ENCODE peak calls at places on chromosomes 11 and 22, in ten cellular contexts. I is heart left ventricle; H is T-helper 2 cell; R is neural crest cell; U is left colon; P is HFF-Myc; N is A172; T is activated CD4-positive, CD25-positive, alpha-beta regulatory T cell; Z is activated T-cell treated with anti-CD3 and anti-CD28 coated beads for 1 hour; X is memory B cell. J is an unnamed sample.

GRCh38 chr22:48957311-48957986 is 870.2 kb downstream of the BRD1 start:
- DNase-seq in I (no peak), H (no peak), R (no peak), U (no peak), P (no peak), N (no peak), T (no peak), Z (no peak), X (peak), J (no peak)

GRCh38 chr11:91947215-91947614 is 277.4 kb upstream of the FAT3 start:
- DNase-seq in I (no peak), H (no peak), R (no peak), U (no peak), P (no peak), N (peak), T (no peak), Z (no peak), X (no peak), J (peak)

GRCh38 chr22:37726240-37726887 is 29.5 kb downstream of the TRIOBP start:
- DNase-seq in I (no peak), H (peak), R (no peak), U (no peak), P (no peak), N (no peak), T (no peak), Z (no peak), X (no peak), J (no peak)

GRCh38 chr22:45185718-45186511 is 22.2 kb downstream of the NUP50 start:
- DNase-seq in I (no peak), H (peak), R (no peak), U (no peak), P (no peak), N (peak), T (no peak), Z (no peak), X (no peak), J (no peak)

GRCh38 chr11:30758012-30758411 is 171.9 kb upstream of the MPPED2 start:
- DNase-seq in I (no peak), H (no peak), R (no peak), U (no peak), P (no peak), N (peak), T (no peak), Z (no peak), X (no peak), J (no peak)

GRCh38 chr11:12189543-12190235 is 79.3 kb downstream of the MICAL2 start:
- DNase-seq in I (no peak), H (peak), R (no peak), U (no peak), P (no peak), N (no peak), T (no peak), Z (peak), X (no peak), J (peak)

GRCh38 chr11:2215561-2216399 is 44.2 kb upstream of the TH start:
- DNase-seq in I (no peak), H (no peak), R (no peak), U (peak), P (no peak), N (no peak), T (no peak), Z (no peak), X (no peak), J (no peak)

GRCh38 chr11:117290809-117291396 is at the start of gene BACE1-AS:
- DNase-seq in I (no peak), H (no peak), R (no peak), U (no peak), P (no peak), N (no peak), T (no peak), Z (no peak), X (no peak), J (no peak)

GRCh38 chr11:68398870-68399865 is 61.4 kb upstream of the PPP6R3 start:
- DNase-seq in I (peak), H (no peak), R (no peak), U (peak), P (peak), N (no peak), T (no peak), Z (no peak), X (no peak), J (no peak)

GRCh38 chr11:36008576-36008975 is 64.7 kb downstream of the LDLRAD3 start:
- DNase-seq in I (no peak), H (no peak), R (no peak), U (no peak), P (no peak), N (no peak), T (no peak), Z (no peak), X (no peak), J (no peak)

GRCh38 chr11:65607614-65608426 is 6.2 kb downstream of the MAP3K11 start:
- DNase-seq in I (no peak), H (no peak), R (no peak), U (no peak), P (no peak), N (no peak), T (no peak), Z (no peak), X (no peak), J (no peak)

GRCh38 chr11:64865286-64866172 is 12.9 kb downstream of the EHD1 start:
- DNase-seq in I (peak), H (peak), R (no peak), U (no peak), P (no peak), N (peak), T (no peak), Z (no peak), X (no peak), J (no peak)

GRCh38 chr11:73106347-73106746 is 35.8 kb downstream of the FCHSD2 start:
- DNase-seq in I (no peak), H (no peak), R (no peak), U (no peak), P (no peak), N (no peak), T (no peak), Z (no peak), X (no peak), J (no peak)

GRCh38 chr11:64607381-64608259 is 16.6 kb downstream of the SLC22A12 start:
- DNase-seq in I (no peak), H (no peak), R (no peak), U (no peak), P (no peak), N (no peak), T (no peak), Z (no peak), X (no peak), J (no peak)

GRCh38 chr11:45901646-45902045 is 5.4 kb downstream of the FREY1 start:
- DNase-seq in I (no peak), H (no peak), R (peak), U (no peak), P (no peak), N (no peak), T (no peak), Z (no peak), X (no peak), J (no peak)

GRCh38 chr11:123903932-123904331 is 2.0 kb downstream of the OR8D4 start:
- DNase-seq in I (no peak), H (peak), R (no peak), U (no peak), P (no peak), N (no peak), T (no peak), Z (no peak), X (no peak), J (no peak)

GRCh38 chr11:33893711-33894401 is 2.0 kb upstream of the LMO2 start:
- DNase-seq in I (no peak), H (peak), R (no peak), U (no peak), P (no peak), N (no peak), T (no peak), Z (peak), X (peak), J (no peak)

J was measured in PC-9.